ENCODE peak calls at places on chromosomes 12 and 14, in six cellular contexts. R is foreskin fibroblast, G is thoracic aorta, X is fibroblast of villous mesenchyme, V is cardiac fibroblast, D is lower leg skin. M is an unnamed sample.

GRCh38 chr14:36222952-36223468 is 46.5 kb upstream of the PTCSC3 start:
- DNase-seq in R (no peak), G (no peak), X (no peak), V (no peak), D (no peak), M (no peak)

GRCh38 chr12:95956557-95957145 is 13.5 kb downstream of the AMDHD1 start:
- DNase-seq in R (no peak), G (no peak), X (no peak), V (no peak), D (no peak), M (no peak)

GRCh38 chr12:67274186-67274585 is 5.0 kb downstream of the CAND1 start:
- DNase-seq in R (no peak), G (no peak), X (no peak), V (no peak), D (no peak), M (no peak)

GRCh38 chr12:77120695-77121094 is 55.3 kb upstream of the E2F7 start:
- DNase-seq in R (peak; percentile 66), G (no peak), X (peak; percentile 49), V (peak; percentile 88), D (no peak), M (no peak)

GRCh38 chr14:58878740-58879139 is 241.0 kb downstream of the DACT1 start:
- DNase-seq in R (no peak), G (no peak), X (no peak), V (no peak), D (no peak), M (no peak)

GRCh38 chr12:18578191-18578590 is 159.6 kb downstream of the PLCZ1 start:
- DNase-seq in R (peak; percentile 42), G (no peak), X (peak; percentile 49), V (peak; percentile 60), D (no peak), M (no peak)

GRCh38 chr12:88579572-88579940 is 715 bp downstream of the KITLG start:
- DNase-seq in R (peak; percentile 16), G (no peak), X (no peak), V (no peak), D (no peak), M (peak; percentile 88)

GRCh38 chr14:69931960-69932359 is 52.7 kb downstream of the SMOC1 start:
- DNase-seq in R (no peak), G (no peak), X (no peak), V (no peak), D (no peak), M (no peak)

GRCh38 chr14:26531894-26532293 is 65.9 kb downstream of the NOVA1 start:
- DNase-seq in R (peak; percentile 53), G (no peak), X (peak; percentile 13), V (peak; percentile 70), D (no peak), M (no peak)

GRCh38 chr12:95412826-95413311 is 61.1 kb upstream of the METAP2 start:
- DNase-seq in R (peak; percentile 88), G (no peak), X (peak; percentile 98), V (peak; percentile 92), D (no peak), M (no peak)

GRCh38 chr14:89507521-89507920 is 90.5 kb upstream of the FOXN3 start:
- DNase-seq in R (peak; percentile 79), G (no peak), X (peak; percentile 64), V (peak; percentile 76), D (no peak), M (no peak)

GRCh38 chr12:54463034-54463433 is 10.4 kb downstream of the GTSF1 start:
- DNase-seq in R (peak; percentile 83), G (no peak), X (peak; percentile 78), V (peak; percentile 95), D (peak; percentile 71), M (peak; percentile 45)

GRCh38 chr14:103524002-103524785 is 1.6 kb upstream of the CKB start:
- DNase-seq in R (no peak), G (no peak), X (no peak), V (no peak), D (no peak), M (no peak)
- TF ChIP-seq CTCF in R (no peak), G (no peak), X (no peak), V (no peak), D (no peak), M (no peak)

GRCh38 chr12:53221203-53222076 is 10.6 kb downstream of the RARG start:
- DNase-seq in R (peak; percentile 59), G (no peak), X (peak; percentile 76), V (peak; percentile 48), D (no peak), M (peak; percentile 80)
- TF ChIP-seq CTCF in R (no peak), G (no peak), X (peak; percentile 26), V (no peak), D (no peak), M (peak; percentile 25)

GRCh38 chr12:130484221-130484620 is 146.5 kb downstream of the PIWIL1 start:
- DNase-seq in R (no peak), G (no peak), X (no peak), V (no peak), D (no peak), M (no peak)

GRCh38 chr12:130481392-130481879 is 143.7 kb downstream of the PIWIL1 start:
- DNase-seq in R (no peak), G (no peak), X (no peak), V (no peak), D (no peak), M (no peak)

GRCh38 chr12:130482448-130482847 is 144.8 kb downstream of the PIWIL1 start:
- DNase-seq in R (no peak), G (no peak), X (no peak), V (no peak), D (no peak), M (no peak)

GRCh38 chr12:130485291-130486145 is 147.8 kb downstream of the PIWIL1 start:
- DNase-seq in R (no peak), G (no peak), X (no peak), V (no peak), D (no peak), M (no peak)

DNA sequence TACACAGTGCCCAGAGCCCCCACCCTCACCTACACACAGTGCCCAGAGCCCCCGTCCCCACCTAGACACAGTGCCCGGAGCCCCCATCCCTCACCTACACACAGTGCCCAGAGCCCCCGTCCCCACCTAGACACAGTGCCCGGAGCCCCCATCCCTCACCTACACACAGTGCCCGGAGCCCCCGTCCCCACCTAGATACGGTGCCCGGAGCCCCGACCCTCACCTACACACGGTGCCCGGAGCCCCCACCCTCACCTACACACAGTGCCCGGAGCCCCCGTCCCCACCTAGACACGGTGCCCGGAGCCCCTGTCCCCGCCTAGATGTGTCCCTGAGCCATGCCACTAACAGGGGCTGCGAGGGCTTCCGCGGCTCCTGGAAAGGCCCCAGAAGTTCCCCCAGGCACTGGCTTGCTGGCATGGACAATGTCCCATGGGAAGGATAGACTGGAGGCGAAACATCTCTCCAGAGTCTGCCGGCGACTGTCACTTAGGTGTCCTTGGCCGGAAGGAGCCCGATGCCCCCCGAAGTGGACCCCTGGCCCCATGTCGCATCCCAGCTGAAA is 146.0 kb downstream of the PIWIL1 start:
- DNase-seq in R (no peak), G (no peak), X (no peak), V (no peak), D (no peak), M (no peak)
- TF ChIP-seq CTCF in R (no peak), G (no peak), X (no peak), V (no peak), D (no peak), M (no peak)

GRCh38 chr12:85575115-85576096 is 260.8 kb downstream of the RASSF9 start:
- DNase-seq in R (peak; percentile 33), G (no peak), X (peak; percentile 66), V (peak; percentile 81), D (peak; percentile 44), M (peak; percentile 30)
- TF ChIP-seq CTCF in R (peak; percentile 67), G (peak; percentile 52), X (peak; percentile 81), V (peak; percentile 72), D (peak; percentile 9), M (peak; percentile 65)

GRCh38 chr14:51244591-51244990 is 4.5 kb downstream of the TMX1 start:
- DNase-seq in R (no peak), G (no peak), X (no peak), V (no peak), D (no peak), M (no peak)

GRCh38 chr14:51240804-51241380 is 845 bp downstream of the TMX1 start:
- DNase-seq in R (no peak), G (no peak), X (no peak), V (no peak), D (no peak), M (no peak)

GRCh38 chr14:51236314-51236713 is 3.7 kb upstream of the TMX1 start:
- DNase-seq in R (peak; percentile 43), G (no peak), X (peak; percentile 37), V (peak; percentile 55), D (no peak), M (no peak)

GRCh38 chr14:51242545-51243490 is 2.8 kb downstream of the TMX1 start:
- DNase-seq in R (no peak), G (no peak), X (no peak), V (no peak), D (no peak), M (no peak)

DNA sequence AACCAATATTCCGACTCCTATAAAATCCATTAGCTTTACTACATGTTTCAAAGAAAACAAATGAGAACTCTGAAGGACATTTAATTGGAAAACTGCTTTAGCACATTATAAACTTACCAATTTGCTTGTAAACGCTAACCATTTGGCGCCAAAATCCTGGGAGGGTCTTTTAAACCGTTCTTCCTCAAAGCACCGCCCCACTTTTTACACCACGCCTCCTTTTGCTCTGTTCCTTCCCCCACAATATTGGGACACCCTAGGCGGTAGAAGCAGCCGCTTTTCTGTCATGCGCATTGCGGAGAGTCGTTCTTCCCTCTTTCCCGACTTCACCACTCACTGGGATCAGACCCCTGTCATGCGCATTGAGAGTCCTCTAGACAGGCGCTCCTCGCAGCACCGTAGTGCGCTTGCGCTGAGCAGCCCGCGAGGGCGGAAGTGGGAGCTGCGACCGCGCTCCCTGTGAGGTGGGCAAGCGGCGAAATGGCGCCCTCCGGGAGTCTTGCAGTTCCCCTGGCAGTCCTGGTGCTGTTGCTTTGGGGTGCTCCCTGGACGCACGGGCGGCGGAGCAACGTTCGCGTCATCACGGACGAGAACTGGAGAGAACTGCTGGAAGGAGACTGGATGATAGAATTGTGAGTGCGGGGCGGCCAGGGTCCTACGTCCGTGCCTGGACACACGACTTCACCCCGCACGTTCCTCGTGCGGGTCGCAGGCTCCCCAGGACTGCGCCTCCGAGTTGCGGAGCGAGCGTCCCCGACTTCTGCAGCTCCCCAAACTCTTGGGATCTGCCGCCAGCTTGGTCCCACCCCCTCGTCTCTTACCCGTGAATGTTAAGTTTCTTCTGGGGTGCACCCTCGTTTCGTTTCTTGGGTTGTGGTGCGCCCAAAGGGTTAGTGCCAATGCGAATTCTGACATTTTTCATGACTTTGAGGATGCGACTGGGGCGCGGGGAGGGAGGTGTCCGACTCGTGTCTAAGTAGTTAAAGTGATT is at the start of gene TMX1:
- DNase-seq in R (peak; percentile 98), G (peak; percentile 79), X (peak; percentile 98), V (peak; percentile 99), D (peak; percentile 94), M (peak; percentile 96)
- TF ChIP-seq CTCF in R (no peak), G (peak; percentile 6), X (no peak), V (no peak), D (no peak), M (peak; percentile 24)

M was measured in upper lobe of left lung.